ENCODE peak calls at places on chromosomes 7 and 10, in four cellular contexts. B is lower lobe of right lung, V is caudate nucleus, D is PC-9. Q is an unnamed sample.

GRCh38 chr10:4529266-4529665 is 296.7 kb upstream of the AKR1E2 start:
- DNase-seq in V (no peak), D (no peak), B (no peak), Q (no peak)

GRCh38 chr7:127974611-127975010 is 56.6 kb downstream of the LRRC4 start:
- DNase-seq in B (no peak), V (no peak), D (no peak), Q (no peak)

GRCh38 chr10:118953598-118953997 is 75.9 kb upstream of the NANOS1 start:
- DNase-seq in B (no peak), V (no peak), D (no peak), Q (no peak)

GRCh38 chr10:114507449-114507848 is 103.1 kb upstream of the AFAP1L2 start:
- DNase-seq in V (no peak), D (peak), B (peak), Q (peak)

GRCh38 chr7:22860784-22861482 is 38.3 kb upstream of the TOMM7 start:
- DNase-seq in D (no peak), V (no peak), B (no peak), Q (no peak)

GRCh38 chr7:30688718-30689221 is 6.5 kb upstream of the CRHR2 start:
- DNase-seq in D (peak), B (no peak), V (no peak), Q (no peak)

GRCh38 chr10:28294169-28294532 is 8.7 kb downstream of the MPP7 start:
- DNase-seq in D (no peak), V (no peak), B (no peak), Q (no peak)

GRCh38 chr10:130064783-130065182 is 45.8 kb downstream of the C10orf143 start:
- DNase-seq in V (no peak), B (no peak), D (no peak), Q (no peak)

GRCh38 chr7:134298902-134299683 is 17.6 kb downstream of the SLC35B4 start:
- DNase-seq in B (no peak), V (peak), D (no peak), Q (no peak)

GRCh38 chr7:143172354-143172753 is 10.9 kb upstream of the TAS2R39 start:
- DNase-seq in V (no peak), D (peak), B (peak), Q (peak)

GRCh38 chr10:47291682-47292081 is 8.3 kb upstream of the GDF10 start:
- DNase-seq in B (no peak), V (no peak), D (no peak), Q (no peak)

GRCh38 chr10:89269822-89270483 is 18.4 kb upstream of the LIPA start:
- DNase-seq in D (no peak), V (no peak), B (no peak), Q (no peak)

GRCh38 chr10:35400600-35401268 is 64.4 kb downstream of the CCNY start:
- DNase-seq in D (no peak), B (no peak), V (no peak), Q (no peak)

GRCh38 chr10:21953585-21954057 is 49.9 kb downstream of the DNAJC1 start:
- DNase-seq in V (no peak), D (peak), B (no peak), Q (peak)

GRCh38 chr10:59805043-59805442 is 51.8 kb upstream of the MRLN start:
- DNase-seq in B (no peak), V (no peak), D (no peak), Q (no peak)

GRCh38 chr10:1159131-1160061 is 103.2 kb downstream of the WDR37 start:
- DNase-seq in D (no peak), V (no peak), B (no peak), Q (no peak)

GRCh38 chr10:48798486-48799254 is 114.0 kb downstream of the WDFY4 start:
- DNase-seq in V (no peak), B (no peak), D (no peak), Q (no peak)

GRCh38 chr10:8066146-8066545 is 11.7 kb downstream of the GATA3 start:
- DNase-seq in B (no peak), D (no peak), V (no peak), Q (no peak)

GRCh38 chr10:128035557-128035973 is 90.7 kb downstream of the MKI67 start:
- DNase-seq in D (no peak), V (no peak), B (peak), Q (no peak)

GRCh38 chr7:55158541-55158940 is 139.7 kb downstream of the EGFR start:
- DNase-seq in V (no peak), B (no peak), D (peak), Q (no peak)

GRCh38 chr10:71473671-71474599 is 77.2 kb downstream of the CDH23 start:
- DNase-seq in V (no peak), B (no peak), D (no peak), Q (no peak)

GRCh38 chr7:142557971-142558582 is 191.2 kb upstream of the PRSS1 start:
- DNase-seq in D (no peak), B (no peak), V (no peak), Q (no peak)

GRCh38 chr7:30969604-30969970 is 5.8 kb downstream of the GHRHR start:
- DNase-seq in D (no peak), B (no peak), V (no peak), Q (no peak)

GRCh38 chr10:3871424-3871996 is 86.5 kb upstream of the KLF6 start:
- DNase-seq in D (no peak), B (no peak), V (no peak), Q (no peak)

GRCh38 chr10:824946-825345 is 106.6 kb downstream of the LARP4B start:
- DNase-seq in D (no peak), V (no peak), B (no peak), Q (no peak)

GRCh38 chr10:580796-581195 is 108.7 kb downstream of the DIP2C start:
- DNase-seq in B (no peak), D (no peak), V (no peak), Q (peak)

GRCh38 chr10:126315471-126316177 is 72.7 kb downstream of the ADAM12 start:
- DNase-seq in B (no peak), V (no peak), D (no peak), Q (no peak)

GRCh38 chr10:70656489-70656888 is 15.8 kb upstream of the ADAMTS14 start:
- DNase-seq in D (peak), V (no peak), B (no peak), Q (peak)

GRCh38 chr7:155998328-155998691 is 186.0 kb upstream of the SHH start:
- DNase-seq in B (no peak), V (no peak), D (no peak), Q (no peak)

GRCh38 chr7:157502701-157503111 is 165.9 kb downstream of the DNAJB6 start:
- DNase-seq in V (no peak), B (no peak), D (no peak), Q (no peak)
- H3K27ac ChIP-seq in V (no peak), B (peak), D (no peak), Q (no peak)

GRCh38 chr10:43315535-43316245 is 48.8 kb upstream of the RASGEF1A start:
- DNase-seq in V (no peak), B (no peak), D (no peak), Q (no peak)

GRCh38 chr10:43316516-43316915 is 49.7 kb upstream of the RASGEF1A start:
- DNase-seq in B (no peak), D (no peak), V (no peak), Q (no peak)

GRCh38 chr10:43318456-43318855 is 51.6 kb upstream of the RASGEF1A start:
- DNase-seq in D (no peak), B (no peak), V (no peak), Q (no peak)

GRCh38 chr10:43317422-43317821 is 50.6 kb upstream of the RASGEF1A start:
- DNase-seq in B (no peak), D (no peak), V (no peak), Q (no peak)

GRCh38 chr10:43316988-43317387 is 50.1 kb upstream of the RASGEF1A start:
- DNase-seq in V (no peak), D (no peak), B (no peak), Q (no peak)
- H3K27ac ChIP-seq in V (no peak), D (no peak), B (no peak), Q (no peak)

GRCh38 chr10:62096534-62096933 is 172.1 kb downstream of the RTKN2 start:
- DNase-seq in B (no peak), V (no peak), D (no peak), Q (no peak)
- H3K27ac ChIP-seq in B (peak), V (peak), D (no peak), Q (peak)

GRCh38 chr7:122677149-122677548 is 21.8 kb downstream of the RNF133 start:
- DNase-seq in V (no peak), B (no peak), D (no peak), Q (no peak)
- H3K27ac ChIP-seq in V (no peak), B (no peak), D (no peak), Q (no peak)

DNA sequence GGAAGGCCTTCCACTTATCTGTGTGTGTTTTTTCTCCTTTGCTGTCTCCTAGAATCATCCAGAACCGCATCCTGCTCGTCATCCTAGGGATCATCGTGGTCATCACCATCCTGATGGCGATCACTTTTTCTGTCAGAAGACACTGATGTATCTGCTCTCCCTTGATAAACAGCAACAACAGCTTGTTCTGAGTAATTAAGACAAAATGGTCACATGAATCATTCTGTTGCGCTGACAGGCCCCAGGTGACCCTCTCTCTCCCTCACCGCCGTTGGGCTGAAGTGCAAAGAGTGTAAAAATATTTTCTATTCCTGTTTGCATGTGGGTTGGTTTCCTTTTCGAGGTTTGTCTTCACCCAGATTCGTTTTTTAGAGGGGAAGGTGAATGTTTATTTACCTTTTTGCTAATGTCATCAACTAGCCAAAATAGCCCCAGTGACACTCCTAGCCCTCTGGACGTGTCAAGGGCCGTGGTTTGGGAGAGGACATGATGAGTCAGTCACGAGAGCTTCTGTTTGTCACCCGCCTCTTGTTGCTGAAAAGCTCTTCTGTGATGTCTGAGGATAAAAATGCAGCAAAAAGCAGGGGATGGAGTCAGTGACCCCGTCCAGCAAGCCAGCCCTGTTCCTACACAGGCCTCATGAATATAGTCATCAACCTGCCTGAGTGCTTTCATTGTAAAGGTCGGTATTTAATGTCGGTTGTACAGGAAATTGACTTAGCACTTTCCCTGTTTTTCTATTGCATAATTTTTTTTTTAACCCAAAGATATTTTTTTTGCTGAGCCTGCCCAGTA is 134.6 kb upstream of the TCF7L2 start:
- DNase-seq in D (peak), B (no peak), V (no peak), Q (no peak)
- H3K27ac ChIP-seq in D (peak), B (no peak), V (no peak), Q (no peak)

GRCh38 chr7:105932835-105933477 is 30.1 kb upstream of the CDHR3 start:
- DNase-seq in B (no peak), D (no peak), V (no peak), Q (no peak)
- H3K27ac ChIP-seq in B (no peak), D (no peak), V (no peak), Q (no peak)